ENCODE peak calls at places on chromosome 5, in four cellular contexts. N, W, Y and K are unnamed samples. For H3K4me1, the result is how much of the 10 kb centered on the place peaks cover.

GRCh38 chr5:147538232-147538631 is 28.4 kb upstream of the DPYSL3 start:
- DNase-seq in N (no peak), Y (no peak), W (no peak), K (no peak)

GRCh38 chr5:123659006-123659405 is 147.0 kb downstream of the CSNK1G3 start:
- DNase-seq in W (no peak), N (no peak), Y (no peak), K (no peak)

GRCh38 chr5:55411881-55412280 is 104.1 kb downstream of the MTREX start:
- DNase-seq in W (no peak), N (no peak), Y (no peak), K (no peak)

GRCh38 chr5:157665467-157666085 is 5.8 kb upstream of the C5orf52 start:
- DNase-seq in Y (peak), N (peak), W (no peak), K (no peak)

GRCh38 chr5:53362521-53362941 is 117.9 kb upstream of the FST start:
- DNase-seq in Y (no peak), W (no peak), N (peak), K (no peak)

GRCh38 chr5:53438486-53439472 is 41.6 kb upstream of the FST start:
- DNase-seq in Y (no peak), N (no peak), W (no peak), K (no peak)

GRCh38 chr5:102760815-102761214 is 5.7 kb downstream of the PAM start:
- DNase-seq in Y (no peak), W (no peak), N (no peak), K (peak)

GRCh38 chr5:2010940-2011339 is 128.2 kb upstream of the IRX4 start:
- DNase-seq in N (no peak), Y (no peak), W (no peak), K (no peak)

GRCh38 chr5:71887680-71888079 is 168.6 kb downstream of the CARTPT start:
- DNase-seq in Y (peak), N (peak), W (no peak), K (no peak)

GRCh38 chr5:168324864-168325615 is 33.6 kb downstream of the WWC1 start:
- DNase-seq in W (no peak), Y (peak), N (peak), K (peak)

GRCh38 chr5:1734908-1735289 is 64.7 kb downstream of the MRPL36 start:
- DNase-seq in W (no peak), N (no peak), Y (no peak), K (no peak)

GRCh38 chr5:113000466-113000865 is 23.9 kb downstream of the DCP2 start:
- DNase-seq in W (no peak), N (no peak), Y (no peak), K (no peak)
- H3K4me1 ChIP-seq in W (under half), N (under half), Y (under half), K (under half)

GRCh38 chr5:153157156-153157555 is 333.3 kb upstream of the GRIA1 start:
- DNase-seq in W (no peak), Y (no peak), N (no peak), K (no peak)

GRCh38 chr5:153147891-153148623 is 342.4 kb upstream of the GRIA1 start:
- DNase-seq in N (peak), Y (no peak), W (no peak), K (peak)

GRCh38 chr5:153148624-153148976 is 341.9 kb upstream of the GRIA1 start:
- DNase-seq in N (no peak), W (no peak), Y (no peak), K (no peak)

GRCh38 chr5:153151558-153151957 is 338.9 kb upstream of the GRIA1 start:
- DNase-seq in N (no peak), Y (no peak), W (no peak), K (no peak)

DNA sequence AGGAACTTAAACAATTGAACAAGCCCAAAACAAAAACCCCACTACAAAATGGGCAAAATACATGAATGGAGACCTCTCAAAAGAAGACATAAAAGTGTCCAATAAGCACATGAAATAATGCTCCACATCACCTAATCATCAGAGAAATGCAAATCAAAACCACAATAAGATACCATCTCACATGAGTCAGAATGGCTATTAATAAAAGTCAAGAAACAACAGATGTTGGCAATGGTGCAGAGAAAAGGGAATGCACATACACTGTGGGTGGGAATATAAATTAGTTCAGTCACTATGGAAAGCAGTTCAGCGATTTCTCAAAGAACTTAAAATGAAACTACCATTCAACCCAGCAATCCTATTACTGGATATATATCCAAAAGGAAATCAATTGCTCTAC is 337.4 kb upstream of the GRIA1 start:
- DNase-seq in Y (no peak), W (no peak), N (no peak), K (no peak)
- TF ChIP-seq POLR2A in Y (no peak), W (no peak), N (no peak), K (no peak)

GRCh38 chr5:172795401-172795977 is 24.5 kb upstream of the DUSP1 start:
- DNase-seq in W (no peak), N (peak), Y (no peak), K (peak)
- H3K4me1 ChIP-seq in W (under half), N (half or more), Y (under half), K (under half)

GRCh38 chr5:40841068-40841805 is at the start of gene CARD6:
- DNase-seq in Y (no peak), N (peak), W (no peak), K (no peak)
- TF ChIP-seq POLR2A in Y (no peak), N (no peak), W (no peak), K (no peak)

DNA sequence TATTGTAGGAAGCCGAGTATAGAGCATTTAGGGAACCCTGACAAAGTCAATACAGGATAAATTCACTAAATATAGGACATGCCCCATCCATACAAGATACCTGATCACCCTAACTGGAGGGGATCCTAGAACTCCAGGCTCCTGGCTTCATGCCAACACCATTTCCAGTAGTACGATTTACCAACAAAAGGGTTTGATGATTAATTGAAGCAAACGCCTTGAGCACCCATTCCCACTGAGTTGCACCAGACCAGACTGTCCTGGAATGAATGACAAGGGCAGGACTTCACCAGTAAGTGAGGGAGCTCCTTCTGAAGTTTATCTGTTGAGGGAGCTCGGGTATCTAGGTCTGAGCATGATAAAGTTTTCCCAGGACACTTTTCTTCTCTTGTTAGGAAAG is 327.2 kb upstream of the MSX2 start:
- DNase-seq in Y (no peak), W (no peak), N (no peak), K (no peak)
- H3K4me1 ChIP-seq in Y (under half), W (under half), N (under half), K (under half)

GRCh38 chr5:59591162-59591561 is 302.4 kb downstream of the PDE4D start:
- DNase-seq in Y (no peak), W (no peak), N (no peak), K (no peak)
- TF ChIP-seq POLR2A in Y (no peak), W (no peak), N (no peak), K (no peak)

GRCh38 chr5:150649828-150650712 is 9.6 kb downstream of the SYNPO start:
- DNase-seq in Y (no peak), N (no peak), W (no peak), K (no peak)
- H3K4me1 ChIP-seq in Y (under half), N (half or more), W (under half), K (under half)